ENCODE peak calls at places on chromosome 6, in seven cellular contexts. Z is left lung, M is heart right ventricle, L is Panc1, Q is coronary artery, Y is iPS DF 6.9, O is fibroblast of lung. B is an unnamed sample.

GRCh38 chr6:131787955-131788712 is 19.7 kb upstream of the ENPP1 start:
- DNase-seq in M (no peak), O (peak), Z (no peak), Y (no peak), Q (no peak), L (no peak), B (no peak)

GRCh38 chr6:24323632-24324337 is 34.1 kb downstream of the DCDC2 start:
- DNase-seq in O (no peak), Q (no peak), M (no peak), L (no peak), Z (no peak), Y (no peak), B (no peak)

GRCh38 chr6:156427345-156427744 is 349.8 kb upstream of the ARID1B start:
- DNase-seq in L (peak), Y (no peak), Z (peak), Q (peak), O (peak), M (peak), B (no peak)

GRCh38 chr6:93419304-93420162 is at the start of gene EPHA7:
- DNase-seq in O (peak), M (peak), Q (peak), Y (peak), Z (peak), L (peak), B (peak)

GRCh38 chr6:3228046-3228671 is 706 bp upstream of the TUBB2B start:
- DNase-seq in M (no peak), O (no peak), Z (no peak), Y (no peak), Q (no peak), L (no peak), B (no peak)

GRCh38 chr6:121354764-121355163 is 20.5 kb upstream of the TBC1D32 start:
- DNase-seq in O (no peak), M (no peak), Y (no peak), Z (no peak), L (no peak), Q (no peak), B (no peak)

GRCh38 chr6:3297909-3298308 is 39.2 kb downstream of the PSMG4 start:
- DNase-seq in Y (no peak), Q (no peak), O (no peak), L (no peak), Z (no peak), M (no peak), B (no peak)

GRCh38 chr6:111773501-111774345 is 99.5 kb downstream of the FYN start:
- DNase-seq in Y (no peak), Q (no peak), L (no peak), Z (no peak), O (no peak), M (no peak), B (no peak)

GRCh38 chr6:81772741-81773140 is 20.3 kb upstream of the TENT5A start:
- DNase-seq in L (no peak), O (peak), M (no peak), Q (no peak), Z (no peak), Y (no peak), B (no peak)

GRCh38 chr6:125983246-125983945 is 2.9 kb upstream of the TRMT11 start:
- DNase-seq in O (peak), L (no peak), Y (no peak), Q (no peak), M (no peak), Z (no peak), B (no peak)

GRCh38 chr6:30887901-30888300 is 3.6 kb downstream of the DDR1 start:
- DNase-seq in O (no peak), L (no peak), M (no peak), Y (no peak), Q (no peak), Z (no peak), B (no peak)

GRCh38 chr6:31836036-31836675 is 8.6 kb downstream of the HSPA1B start:
- DNase-seq in O (no peak), Y (no peak), M (no peak), Q (no peak), L (no peak), Z (no peak), B (no peak)

GRCh38 chr6:118825661-118826060 is 68.3 kb upstream of the ASF1A start:
- DNase-seq in Y (no peak), Z (no peak), L (no peak), O (no peak), Q (no peak), M (no peak), B (no peak)

GRCh38 chr6:109397020-109397419 is 14.8 kb upstream of the CD164 start:
- DNase-seq in M (no peak), Z (no peak), Y (no peak), O (peak), Q (no peak), L (no peak), B (no peak)

GRCh38 chr6:18226451-18226850 is 37.9 kb downstream of the DEK start:
- DNase-seq in Y (no peak), Z (no peak), Q (no peak), L (no peak), M (no peak), O (no peak), B (no peak)

GRCh38 chr6:158377866-158378265 is 65.6 kb downstream of the TULP4 start:
- DNase-seq in O (peak), M (no peak), L (no peak), Z (no peak), Q (no peak), Y (no peak), B (no peak)

DNA sequence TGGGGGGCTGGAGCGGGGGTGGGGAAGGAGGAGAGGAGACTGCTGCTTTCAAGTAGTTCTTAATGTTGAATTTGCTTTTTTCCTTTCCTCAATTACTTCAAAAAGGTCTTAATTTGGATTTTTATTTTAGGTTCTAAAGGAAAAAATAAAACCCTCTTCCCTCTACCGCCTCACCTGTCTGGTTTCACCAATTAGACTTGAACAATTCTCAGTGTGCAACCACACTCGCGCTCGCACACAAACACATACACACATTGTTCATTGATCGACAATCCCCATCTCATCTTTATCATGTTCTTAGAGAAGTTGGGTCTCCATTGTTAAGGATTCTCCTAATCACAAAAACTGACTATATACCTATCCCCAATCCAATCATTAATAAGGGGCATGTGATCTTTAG is 97.3 kb downstream of the HFE start:
- DNase-seq in L (no peak), Z (no peak), Q (no peak), M (no peak), O (no peak), Y (no peak), B (no peak)
- H3K4me3 ChIP-seq in L (peak), Z (peak), Q (peak), M (no peak), O (peak), Y (no peak), B (no peak)

GRCh38 chr6:42727627-42728026 is 5.2 kb upstream of the PRPH2 start:
- DNase-seq in M (no peak), Z (no peak), O (peak), Y (no peak), L (no peak), Q (no peak), B (peak)
- H3K27ac ChIP-seq in M (peak), Z (peak), O (peak), Y (no peak), L (no peak), Q (peak), B (no peak)

GRCh38 chr6:150632785-150633465 is 33.2 kb downstream of the PLEKHG1 start:
- DNase-seq in M (no peak), Z (no peak), Q (no peak), Y (no peak), O (no peak), L (no peak), B (no peak)
- H3K4me3 ChIP-seq in M (no peak), Z (no peak), Q (no peak), Y (no peak), O (no peak), L (no peak), B (no peak)

GRCh38 chr6:100695445-100695844 is 185.7 kb downstream of the ASCC3 start:
- DNase-seq in Z (no peak), O (no peak), L (no peak), M (no peak), Q (no peak), Y (no peak), B (no peak)
- H3K27ac ChIP-seq in Z (no peak), O (no peak), L (no peak), M (no peak), Q (no peak), Y (no peak), B (no peak)

GRCh38 chr6:87146363-87146762 is 9.0 kb upstream of the ZNF292 start:
- DNase-seq in Q (no peak), M (no peak), L (no peak), Y (no peak), Z (no peak), O (no peak), B (no peak)
- H3K4me3 ChIP-seq in Q (no peak), M (no peak), L (no peak), Y (no peak), Z (no peak), O (no peak), B (no peak)

GRCh38 chr6:38389875-38390274 is 249.9 kb downstream of the BTBD9 start:
- DNase-seq in O (no peak), Y (no peak), M (no peak), L (no peak), Q (no peak), Z (no peak), B (no peak)

GRCh38 chr6:38391909-38392614 is 247.7 kb downstream of the BTBD9 start:
- DNase-seq in M (no peak), Y (no peak), O (peak), Q (no peak), Z (no peak), L (no peak), B (no peak)

GRCh38 chr6:38391206-38391908 is 248.4 kb downstream of the BTBD9 start:
- DNase-seq in Z (no peak), Q (no peak), M (no peak), Y (no peak), O (no peak), L (peak), B (no peak)

GRCh38 chr6:38387461-38387860 is 252.3 kb downstream of the BTBD9 start:
- DNase-seq in M (no peak), Y (no peak), O (no peak), Z (no peak), Q (no peak), L (no peak), B (no peak)

GRCh38 chr6:38387994-38388393 is 251.7 kb downstream of the BTBD9 start:
- DNase-seq in M (no peak), Y (no peak), L (no peak), O (peak), Z (no peak), Q (no peak), B (no peak)
- H3K27ac ChIP-seq in M (no peak), Y (no peak), L (no peak), O (no peak), Z (no peak), Q (no peak), B (no peak)

DNA sequence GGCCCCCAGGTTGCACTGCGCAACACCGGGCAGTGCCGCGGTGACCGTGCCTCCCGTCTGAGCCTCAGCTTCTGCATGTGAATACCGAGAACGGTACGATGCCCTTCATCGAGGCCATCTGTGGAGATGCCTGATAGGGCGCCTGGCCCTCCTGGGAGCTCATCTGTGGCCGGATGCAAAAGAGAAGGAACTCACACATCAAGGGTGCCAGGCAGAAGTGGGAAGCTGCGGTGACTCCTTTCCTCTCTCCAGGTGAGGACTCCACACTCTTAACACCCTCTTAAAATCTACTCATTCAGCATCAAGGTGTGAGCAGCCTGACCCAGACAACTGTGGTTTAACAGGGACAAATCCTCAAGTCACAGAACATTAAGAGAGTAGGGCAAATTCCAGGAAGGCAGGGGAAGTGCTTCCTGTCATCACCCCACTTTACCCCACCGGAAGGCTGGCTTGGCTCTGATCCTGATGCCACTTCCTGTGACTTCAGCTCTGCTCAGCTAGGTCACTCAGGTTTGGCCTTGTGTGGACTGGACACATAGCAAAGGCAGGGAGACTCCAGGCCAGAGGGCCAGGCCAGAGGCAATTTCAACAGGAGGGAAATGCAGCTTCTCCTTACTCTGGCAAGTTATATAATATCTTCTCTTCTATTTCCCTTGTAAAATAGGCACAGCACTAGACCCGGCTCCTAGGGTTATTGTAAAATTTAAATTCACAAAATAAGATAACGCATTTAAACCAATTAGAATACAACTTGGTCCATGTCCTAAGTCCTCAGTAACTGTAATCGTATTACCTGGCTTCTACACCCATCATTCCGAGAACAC is 69.4 kb downstream of the CPNE5 start:
- DNase-seq in M (no peak), Z (no peak), Q (no peak), Y (no peak), L (no peak), O (peak), B (no peak)
- H3K4me3 ChIP-seq in M (no peak), Z (no peak), Q (no peak), Y (no peak), L (no peak), O (no peak), B (no peak)

GRCh38 chr6:1348675-1349074 is 36.8 kb downstream of the FOXQ1 start:
- DNase-seq in Z (peak), Q (no peak), Y (peak), L (no peak), O (peak), M (peak), B (no peak)

GRCh38 chr6:1346101-1346500 is 34.2 kb downstream of the FOXQ1 start:
- DNase-seq in L (no peak), Z (no peak), Q (no peak), M (no peak), Y (no peak), O (peak), B (no peak)

GRCh38 chr6:1351381-1352008 is 37.9 kb upstream of the FOXF2 start:
- DNase-seq in Y (no peak), O (peak), M (no peak), Z (no peak), L (no peak), Q (no peak), B (no peak)

GRCh38 chr6:1347187-1347560 is 35.3 kb downstream of the FOXQ1 start:
- DNase-seq in O (no peak), L (no peak), Y (no peak), M (no peak), Z (no peak), Q (no peak), B (no peak)

GRCh38 chr6:1346556-1347186 is 34.8 kb downstream of the FOXQ1 start:
- DNase-seq in M (no peak), Y (no peak), L (no peak), O (peak), Q (no peak), Z (no peak), B (no peak)
- H3K27ac ChIP-seq in M (no peak), Y (no peak), L (no peak), O (peak), Q (no peak), Z (peak), B (no peak)

B was measured in right lobe of liver.